ENCODE peak calls at places on chromosomes 16 and 17, in five cellular contexts. H, V, G, Z and I are unnamed samples.

GRCh38 chr17:10216213-10216982 is 18.0 kb upstream of the GAS7 start:
- DNase-seq in H (no peak), Z (no peak), G (peak; percentile 48), V (no peak), I (no peak)

GRCh38 chr16:85357924-85358505 is 245.7 kb upstream of the CIBAR2 start:
- DNase-seq in V (no peak), Z (no peak), H (no peak), G (no peak), I (no peak)

GRCh38 chr17:17055286-17056166 is 13.3 kb downstream of the MPRIP start:
- DNase-seq in V (no peak), H (no peak), G (no peak), Z (no peak), I (no peak)

GRCh38 chr16:26569793-26570192 is 496.9 kb upstream of the C16orf82 start:
- DNase-seq in H (no peak), G (peak; percentile 76), Z (peak; percentile 37), V (no peak), I (no peak)

GRCh38 chr16:19696312-19696711 is 21.7 kb downstream of the KNOP1 start:
- DNase-seq in H (no peak), V (peak; percentile 21), G (no peak), Z (no peak), I (no peak)

GRCh38 chr17:50893183-50893993 is 27.2 kb upstream of the TOB1 start:
- DNase-seq in Z (no peak), G (no peak), V (no peak), H (no peak), I (no peak)

GRCh38 chr16:54568897-54569807 is 282.6 kb upstream of the IRX3 start:
- DNase-seq in V (no peak), H (no peak), Z (no peak), G (no peak), I (no peak)

GRCh38 chr17:1800240-1800639 is 29.5 kb downstream of the SMYD4 start:
- DNase-seq in V (no peak), H (no peak), Z (no peak), G (no peak), I (no peak)

GRCh38 chr17:21251611-21252010 is 1.6 kb downstream of the NATD1 start:
- DNase-seq in V (no peak), G (no peak), Z (no peak), H (no peak), I (no peak)

GRCh38 chr16:87720411-87720810 is 45.4 kb downstream of the KLHDC4 start:
- DNase-seq in Z (no peak), G (no peak), H (no peak), V (no peak), I (no peak)

GRCh38 chr17:9934354-9934753 is 29.3 kb upstream of the RCVRN start:
- DNase-seq in G (no peak), V (no peak), H (no peak), Z (no peak), I (no peak)

GRCh38 chr17:17824780-17825614 is 11.8 kb downstream of the SREBF1 start:
- DNase-seq in G (peak; percentile 80), V (no peak), H (no peak), Z (no peak), I (no peak)

GRCh38 chr16:72848759-72849664 is 198.9 kb downstream of the ZFHX3 start:
- DNase-seq in G (no peak), V (no peak), H (no peak), Z (no peak), I (no peak)

GRCh38 chr17:74325743-74326379 is at the start of gene KIF19:
- DNase-seq in Z (no peak), G (peak; percentile 67), H (no peak), V (peak; percentile 52), I (no peak)

GRCh38 chr17:6524520-6524919 is 31.8 kb downstream of the PITPNM3 start:
- DNase-seq in G (no peak), V (no peak), H (no peak), Z (no peak), I (no peak)

GRCh38 chr17:80886641-80887573 is 104.7 kb upstream of the CHMP6 start:
- DNase-seq in Z (no peak), H (no peak), G (no peak), V (no peak), I (no peak)

GRCh38 chr16:67884684-67885083 is at the start of gene NRN1L:
- DNase-seq in V (no peak), H (no peak), G (peak; percentile 95), Z (peak; percentile 92), I (peak; percentile 27)

GRCh38 chr16:75566889-75567255 is 693 bp downstream of the GABARAPL2 start:
- DNase-seq in Z (no peak), G (no peak), V (no peak), H (no peak), I (no peak)

GRCh38 chr16:16120382-16121184 is 102.7 kb downstream of the ABCC6 start:
- DNase-seq in V (no peak), H (no peak), Z (peak; percentile 33), G (no peak), I (no peak)

GRCh38 chr17:19237389-19238166 is 412 bp downstream of the EPN2 start:
- DNase-seq in G (peak; percentile 39), H (peak; percentile 35), V (peak; percentile 13), Z (peak; percentile 45), I (no peak)

GRCh38 chr16:30033270-30033669 is 2.2 kb upstream of the TLCD3B start:
- DNase-seq in Z (no peak), G (no peak), H (no peak), V (no peak), I (no peak)

GRCh38 chr16:88650749-88651275 is at the start of gene CYBA:
- DNase-seq in Z (no peak), V (peak; percentile 76), H (peak; percentile 56), G (peak; percentile 85), I (no peak)

GRCh38 chr17:38729886-38730525 is at the start of gene CISD3:
- DNase-seq in H (peak; percentile 61), G (peak; percentile 84), Z (peak; percentile 80), V (peak; percentile 80), I (no peak)

GRCh38 chr17:35554668-35555067 is 6.0 kb downstream of the SLFN14 start:
- DNase-seq in V (no peak), H (no peak), Z (no peak), G (no peak), I (no peak)

GRCh38 chr17:1221209-1221608 is 41.4 kb upstream of the ABR start:
- DNase-seq in G (no peak), H (no peak), V (no peak), Z (no peak), I (no peak)

GRCh38 chr16:81809567-81809966 is 30.5 kb downstream of the PLCG2 start:
- DNase-seq in V (no peak), G (no peak), Z (no peak), H (no peak), I (no peak)

GRCh38 chr16:23058576-23058975 is 90.7 kb downstream of the USP31 start:
- DNase-seq in G (no peak), Z (no peak), H (no peak), V (no peak), I (no peak)

GRCh38 chr17:81138083-81138482 is 27.2 kb upstream of the PVALEF start:
- DNase-seq in H (no peak), Z (no peak), V (no peak), G (no peak), I (no peak)

GRCh38 chr17:3603119-3603869 is 5.9 kb downstream of the TRPV1 start:
- DNase-seq in H (no peak), V (no peak), G (no peak), Z (no peak), I (no peak)

GRCh38 chr17:57860414-57860999 is 10.7 kb upstream of the MRPS23 start:
- DNase-seq in Z (no peak), G (no peak), V (no peak), H (no peak), I (no peak)

GRCh38 chr17:38748329-38749221 is at the start of gene PCGF2:
- DNase-seq in G (peak; percentile 98), V (no peak), Z (peak; percentile 97), H (no peak), I (no peak)

GRCh38 chr16:87056083-87056482 is 261.1 kb downstream of the C16orf95 start:
- DNase-seq in G (no peak), V (no peak), Z (no peak), H (no peak), I (no peak)

GRCh38 chr17:75830168-75831031 is 13.8 kb downstream of the UNC13D start:
- DNase-seq in G (peak; percentile 85), Z (peak; percentile 71), V (no peak), H (no peak), I (no peak)